ENCODE peak calls at places on chromosomes 1 and 21, in four cellular contexts. H, P, N and L are unnamed samples.

GRCh38 chr1:205711105-205712048 is 31.1 kb upstream of the SLC45A3 start:
- DNase-seq in H (peak; percentile 37), P (no peak), N (peak; percentile 74), L (peak; percentile 71)

GRCh38 chr1:85952460-85952859 is 204.1 kb downstream of the COL24A1 start:
- DNase-seq in H (no peak), P (no peak), N (no peak), L (peak; percentile 85)

GRCh38 chr1:23980725-23981063 is 567 bp upstream of the SRSF10 start:
- DNase-seq in H (peak; percentile 47), P (no peak), N (peak; percentile 41), L (peak; percentile 51)

GRCh38 chr1:87833158-87833557 is 504.5 kb downstream of the LMO4 start:
- DNase-seq in H (no peak), P (no peak), N (no peak), L (no peak)

GRCh38 chr1:145999321-146000024 is 3.1 kb upstream of the TXNIP start:
- DNase-seq in H (no peak), P (no peak), N (peak; percentile 40), L (peak; percentile 92)

GRCh38 chr1:20212685-20213331 is 26.5 kb upstream of the PLA2G2C start:
- DNase-seq in H (peak; percentile 34), P (peak; percentile 64), N (peak; percentile 51), L (peak; percentile 82)

GRCh38 chr1:39625462-39626273 is 13.8 kb downstream of the HEYL start:
- DNase-seq in H (no peak), P (peak; percentile 92), N (no peak), L (no peak)

GRCh38 chr1:110089561-110090275 is 19.2 kb upstream of the ALX3 start:
- DNase-seq in H (no peak), P (no peak), N (no peak), L (no peak)

GRCh38 chr1:39964552-39964951 is 9.6 kb downstream of the MFSD2A start:
- DNase-seq in H (no peak), P (no peak), N (no peak), L (no peak)

GRCh38 chr1:117180571-117180970 is 30.2 kb downstream of the VTCN1 start:
- DNase-seq in H (no peak), P (no peak), N (no peak), L (no peak)

GRCh38 chr1:17851075-17851474 is 95.9 kb downstream of the ACTL8 start:
- DNase-seq in H (no peak), P (no peak), N (no peak), L (peak; percentile 80)

GRCh38 chr1:225660544-225660946 is 7.6 kb upstream of the ENAH start:
- DNase-seq in H (no peak), P (no peak), N (no peak), L (no peak)

GRCh38 chr1:159866066-159866465 is 3.6 kb upstream of the VSIG8 start:
- DNase-seq in H (no peak), P (no peak), N (no peak), L (no peak)

GRCh38 chr21:34536820-34537219 is 24.8 kb upstream of the KCNE1 start:
- DNase-seq in H (no peak), P (no peak), N (no peak), L (no peak)

GRCh38 chr1:185541861-185542260 is 192.3 kb upstream of the HMCN1 start:
- DNase-seq in H (no peak), P (no peak), N (no peak), L (no peak)

GRCh38 chr1:118381197-118381596 is 196.2 kb upstream of the SPAG17 start:
- DNase-seq in H (no peak), P (no peak), N (no peak), L (no peak)

GRCh38 chr1:180962178-180962577 is 49.5 kb downstream of the KIAA1614 start:
- DNase-seq in H (no peak), P (no peak), N (no peak), L (peak; percentile 50)

GRCh38 chr1:47655521-47656300 is 217.9 kb downstream of the FOXD2 start:
- DNase-seq in H (no peak), P (peak; percentile 30), N (no peak), L (no peak)

GRCh38 chr1:211613108-211613947 is 34.4 kb upstream of the SLC30A1 start:
- DNase-seq in H (no peak), P (peak; percentile 95), N (no peak), L (no peak)

GRCh38 chr1:154962238-154962678 is 676 bp upstream of the PYGO2 start:
- DNase-seq in H (no peak), P (peak; percentile 48), N (no peak), L (peak; percentile 46)

GRCh38 chr1:22471078-22471477 is 19.4 kb downstream of the ZBTB40 start:
- DNase-seq in H (no peak), P (peak; percentile 66), N (no peak), L (no peak)

GRCh38 chr1:231211005-231211857 is 29.8 kb upstream of the GNPAT start:
- DNase-seq in H (peak; percentile 94), P (peak; percentile 75), N (peak; percentile 91), L (peak; percentile 90)

GRCh38 chr1:243713470-243714186 is 136.4 kb downstream of the AKT3 start:
- DNase-seq in H (no peak), P (no peak), N (no peak), L (peak; percentile 96)

GRCh38 chr1:69290266-69290665 is 277.5 kb upstream of the LRRC7 start:
- DNase-seq in H (no peak), P (no peak), N (no peak), L (no peak)

GRCh38 chr1:8540266-8540926 is 222.5 kb downstream of the SLC45A1 start:
- DNase-seq in H (no peak), P (no peak), N (no peak), L (no peak)

GRCh38 chr1:185398022-185398421 is 81.0 kb upstream of the IVNS1ABP start:
- DNase-seq in H (no peak), P (no peak), N (no peak), L (no peak)

GRCh38 chr1:193939585-193939984 is 753.2 kb upstream of the B3GALT2 start:
- DNase-seq in H (no peak), P (no peak), N (no peak), L (no peak)

GRCh38 chr1:43879414-43879813 is 54.2 kb upstream of the ARTN start:
- DNase-seq in H (no peak), P (no peak), N (no peak), L (no peak)

GRCh38 chr1:46034601-46035516 is 97.6 kb downstream of the PIK3R3 start:
- DNase-seq in H (no peak), P (no peak), N (no peak), L (no peak)

GRCh38 chr1:93567255-93567918 is 114.2 kb downstream of the BCAR3 start:
- DNase-seq in H (no peak), P (no peak), N (no peak), L (no peak)

GRCh38 chr1:83583351-83584014 is 415.4 kb downstream of the TTLL7 start:
- DNase-seq in H (peak; percentile 8), P (no peak), N (no peak), L (peak; percentile 10)

GRCh38 chr1:85328713-85329376 is 52.4 kb upstream of the BCL10 start:
- DNase-seq in H (no peak), P (no peak), N (no peak), L (no peak)

GRCh38 chr1:33349081-33349759 is 28.3 kb upstream of the A3GALT2 start:
- DNase-seq in H (peak; percentile 34), P (peak; percentile 70), N (peak; percentile 53), L (peak; percentile 35)

GRCh38 chr1:33657833-33658232 is 185.4 kb downstream of the ZSCAN20 start:
- DNase-seq in H (no peak), P (no peak), N (no peak), L (no peak)

GRCh38 chr1:154157520-154158306 is 2.8 kb upstream of the NUP210L start:
- DNase-seq in H (peak; percentile 34), P (no peak), N (peak; percentile 70), L (peak; percentile 15)

GRCh38 chr1:205591522-205592351 is 40.1 kb downstream of the ELK4 start:
- DNase-seq in H (peak; percentile 91), P (peak; percentile 87), N (peak; percentile 93), L (peak; percentile 87)

GRCh38 chr21:20266369-20266710 is 731.9 kb upstream of the NCAM2 start:
- DNase-seq in H (no peak), P (no peak), N (no peak), L (no peak)

GRCh38 chr1:117324357-117324756 is 42.9 kb upstream of the MAN1A2 start:
- DNase-seq in H (no peak), P (no peak), N (no peak), L (no peak)